ENCODE peak calls at places on chromosome 15, in seven cellular contexts. L is tibial artery; J is CD8-positive, alpha-beta memory T cell; D is GM23338; Z is SK-N-SH; N is RWPE2; K is mammary epithelial cell. Q is an unnamed sample.

GRCh38 chr15:86879250-86880229 is 799.9 kb downstream of the AGBL1 start:
- DNase-seq in L (no peak), J (no peak), D (no peak), Z (no peak), N (no peak), K (no peak), Q (no peak)

GRCh38 chr15:47820780-47821319 is 103.5 kb downstream of the SEMA6D start:
- DNase-seq in L (no peak), J (no peak), D (no peak), Z (no peak), N (no peak), K (peak; percentile 71), Q (no peak)

GRCh38 chr15:48076454-48076853 is 44.3 kb upstream of the SLC24A5 start:
- DNase-seq in L (no peak), J (no peak), D (no peak), Z (no peak), N (no peak), K (no peak), Q (no peak)

GRCh38 chr15:41568350-41569017 is 9.5 kb downstream of the TYRO3 start:
- DNase-seq in L (no peak), J (no peak), D (peak; percentile 98), Z (no peak), N (no peak), K (no peak), Q (no peak)

GRCh38 chr15:22227411-22227810 is 147.1 kb downstream of the OR4M2 start:
- DNase-seq in L (no peak), J (no peak), D (no peak), Z (no peak), N (peak; percentile 69), K (no peak), Q (no peak)

GRCh38 chr15:69459063-69459462 is 6.4 kb downstream of the RPLP1 start:
- DNase-seq in L (no peak), J (no peak), D (no peak), Z (no peak), N (no peak), K (no peak), Q (no peak)

GRCh38 chr15:25863067-25863967 is at the start of gene ATP10A:
- DNase-seq in L (peak; percentile 78), J (peak; percentile 37), D (peak; percentile 77), Z (peak; percentile 56), N (no peak), K (no peak), Q (no peak)

GRCh38 chr15:95826831-95827230 is 503.7 kb upstream of the NR2F2 start:
- DNase-seq in L (no peak), J (no peak), D (peak; percentile 42), Z (no peak), N (no peak), K (peak; percentile 26), Q (no peak)

GRCh38 chr15:96234109-96234892 is 96.2 kb upstream of the NR2F2 start:
- DNase-seq in L (no peak), J (no peak), D (no peak), Z (peak; percentile 17), N (no peak), K (peak; percentile 78), Q (no peak)

GRCh38 chr15:50353251-50353998 is 1.6 kb downstream of the GABPB1 start:
- DNase-seq in L (no peak), J (peak; percentile 83), D (no peak), Z (no peak), N (no peak), K (peak; percentile 88), Q (no peak)

GRCh38 chr15:92634641-92635272 is 20.8 kb downstream of the FAM174B start:
- DNase-seq in L (no peak), J (no peak), D (no peak), Z (no peak), N (peak; percentile 30), K (no peak), Q (no peak)

GRCh38 chr15:75143738-75144334 is 57.8 kb upstream of the C15orf39 start:
- DNase-seq in L (no peak), J (no peak), D (peak; percentile 51), Z (no peak), N (no peak), K (no peak), Q (no peak)

GRCh38 chr15:85318048-85318731 is 62.2 kb upstream of the AKAP13 start:
- DNase-seq in L (no peak), J (peak; percentile 12), D (no peak), Z (no peak), N (no peak), K (peak; percentile 90), Q (peak; percentile 83)

GRCh38 chr15:66995257-66995656 is 70.1 kb upstream of the SMAD3 start:
- DNase-seq in L (no peak), J (no peak), D (no peak), Z (no peak), N (no peak), K (peak; percentile 65), Q (no peak)

GRCh38 chr15:92955706-92956105 is 55.6 kb downstream of the CHD2 start:
- DNase-seq in L (no peak), J (no peak), D (no peak), Z (no peak), N (no peak), K (no peak), Q (no peak)

GRCh38 chr15:41971893-41972340 is 440 bp downstream of the EHD4 start:
- DNase-seq in L (no peak), J (no peak), D (peak; percentile 57), Z (peak; percentile 73), N (no peak), K (no peak), Q (no peak)

GRCh38 chr15:21262851-21263400 is 177.4 kb downstream of the POTEB3 start:
- DNase-seq in L (no peak), J (no peak), D (no peak), Z (peak; percentile 6), N (no peak), K (peak; percentile 5), Q (no peak)

GRCh38 chr15:58487724-58488120 is 55.9 kb downstream of the LIPC start:
- DNase-seq in L (no peak), J (no peak), D (no peak), Z (no peak), N (no peak), K (no peak), Q (no peak)

DNA sequence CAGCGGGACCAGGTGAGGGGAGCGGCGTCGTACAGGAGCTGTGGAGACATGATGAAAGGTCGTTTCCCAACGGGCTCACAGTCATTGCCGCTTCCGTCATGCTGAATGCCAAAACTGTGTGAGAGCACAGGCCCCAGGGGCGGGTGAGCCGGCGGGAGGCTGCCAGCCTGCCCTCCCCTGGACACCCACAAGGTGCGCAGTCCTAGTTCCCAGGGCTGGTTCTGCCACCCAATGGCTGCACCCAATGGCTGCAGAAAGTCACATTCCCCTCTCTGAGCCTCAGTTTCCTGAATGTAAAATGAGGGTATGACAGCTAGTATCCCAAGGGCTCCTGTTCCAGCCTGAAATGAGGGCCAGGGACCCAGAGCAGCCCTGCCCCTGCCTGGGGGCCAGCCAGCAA is 23.0 kb downstream of the ADAMTS7 start:
- DNase-seq in L (no peak), J (no peak), D (no peak), Z (no peak), N (no peak), K (no peak), Q (no peak)
- H3K27me3 ChIP-seq in L (no peaks in the 10 kb centered on the region), J (no peaks in the 10 kb centered on the region), D (no peaks in the 10 kb centered on the region), Z (no peaks in the 10 kb centered on the region), N (no peaks in the 10 kb centered on the region), K (no peaks in the 10 kb centered on the region), Q (no peaks in the 10 kb centered on the region)

GRCh38 chr15:88606437-88606794 is 14.7 kb upstream of the AEN start:
- DNase-seq in L (no peak), J (no peak), D (peak; percentile 71), Z (no peak), N (no peak), K (no peak), Q (no peak)
- H3K27me3 ChIP-seq in L (peaks cover 3% of the 10 kb centered on the region), J (peaks cover 54% of the 10 kb centered on the region), D (peaks cover 74% of the 10 kb centered on the region), Z (peaks cover 24% of the 10 kb centered on the region), N (peaks cover 63% of the 10 kb centered on the region), K (peaks cover 40% of the 10 kb centered on the region), Q (peaks cover 22% of the 10 kb centered on the region)

GRCh38 chr15:74127255-74127953 is 3.0 kb upstream of the ISLR2 start:
- DNase-seq in L (peak; percentile 91), J (peak; percentile 64), D (peak; percentile 95), Z (peak; percentile 94), N (peak; percentile 90), K (peak; percentile 76), Q (peak; percentile 89)
- H3K27me3 ChIP-seq in L (no peaks in the 10 kb centered on the region), J (peaks cover 38% of the 10 kb centered on the region), D (peaks cover 87% of the 10 kb centered on the region), Z (peaks cover 32% of the 10 kb centered on the region), N (peaks cover 94% of the 10 kb centered on the region), K (peaks cover 41% of the 10 kb centered on the region), Q (no peaks in the 10 kb centered on the region)

DNA sequence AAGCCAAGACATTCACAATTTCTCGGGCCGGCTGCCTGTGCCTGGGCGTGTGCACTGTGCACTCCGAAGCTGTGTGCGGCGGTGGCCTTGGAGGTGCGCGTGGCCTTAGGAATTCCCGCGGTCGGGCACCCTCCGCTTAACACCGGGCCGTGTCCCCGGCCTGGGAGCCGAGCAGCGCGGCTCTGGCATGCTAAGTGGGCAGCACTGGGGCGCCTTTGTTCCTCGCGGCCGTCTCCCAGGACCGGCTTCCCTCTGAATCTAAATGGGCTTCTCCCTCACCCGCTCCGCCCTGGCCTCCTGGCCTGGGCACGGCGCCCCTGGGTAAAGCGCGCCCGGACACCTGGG is 498 bp upstream of the ARNT2 start:
- DNase-seq in L (no peak), J (no peak), D (peak; percentile 66), Z (no peak), N (no peak), K (no peak), Q (no peak)
- H3K27me3 ChIP-seq in L (no peaks in the 10 kb centered on the region), J (peaks cover 10% of the 10 kb centered on the region), D (peaks cover 34% of the 10 kb centered on the region), Z (no peaks in the 10 kb centered on the region), N (peaks cover 77% of the 10 kb centered on the region), K (peaks cover 34% of the 10 kb centered on the region), Q (no peaks in the 10 kb centered on the region)

DNA sequence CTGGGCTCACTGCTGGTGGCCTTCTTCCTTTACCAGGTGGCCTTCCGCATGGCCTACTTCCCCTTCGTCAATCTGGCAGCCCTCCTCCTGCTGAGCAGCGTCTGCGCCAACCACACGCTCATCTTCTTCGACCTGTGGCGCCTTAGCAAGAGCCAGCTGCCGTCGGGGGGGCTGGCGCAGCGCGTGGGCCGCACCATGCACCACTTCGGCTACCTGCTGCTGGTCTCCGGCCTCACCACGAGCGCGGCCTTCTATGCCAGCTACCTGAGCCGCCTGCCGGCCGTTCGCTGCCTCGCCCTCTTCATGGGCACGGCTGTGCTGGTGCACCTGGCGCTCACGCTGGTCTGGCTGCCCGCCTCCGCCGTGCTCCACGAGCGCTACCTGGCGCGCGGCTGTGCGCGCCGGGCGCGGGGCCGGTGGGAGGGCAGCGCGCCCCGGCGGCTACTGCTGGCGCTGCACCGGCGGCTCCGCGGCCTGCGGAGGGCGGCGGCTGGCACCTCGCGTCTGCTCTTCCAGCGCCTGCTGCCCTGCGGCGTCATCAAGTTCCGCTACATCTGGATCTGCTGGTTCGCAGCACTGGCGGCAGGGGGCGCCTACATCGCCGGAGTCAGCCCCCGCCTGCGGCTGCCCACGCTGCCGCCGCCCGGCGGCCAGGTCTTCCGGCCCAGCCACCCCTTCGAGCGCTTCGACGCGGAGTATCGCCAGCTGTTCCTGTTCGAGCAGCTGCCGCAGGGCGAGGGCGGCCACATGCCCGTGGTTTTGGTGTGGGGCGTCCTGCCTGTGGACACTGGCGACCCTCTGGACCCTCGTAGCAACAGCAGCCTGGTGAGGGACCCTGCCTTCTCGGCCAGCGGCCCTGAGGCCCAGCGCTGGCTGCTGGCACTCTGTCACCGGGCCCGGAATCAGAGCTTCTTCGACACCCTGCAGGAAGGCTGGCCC is 9.9 kb downstream of the DISP2 start:
- DNase-seq in L (peak; percentile 91), J (peak; percentile 91), D (peak; percentile 96), Z (peak; percentile 88), N (peak; percentile 93), K (peak; percentile 88), Q (peak; percentile 94)
- H3K27me3 ChIP-seq in L (no peaks in the 10 kb centered on the region), J (no peaks in the 10 kb centered on the region), D (peaks cover 28% of the 10 kb centered on the region), Z (no peaks in the 10 kb centered on the region), N (no peaks in the 10 kb centered on the region), K (no peaks in the 10 kb centered on the region), Q (no peaks in the 10 kb centered on the region)